ENCODE peak calls at places on chromosome 1, in six cellular contexts. N is CD8-positive, alpha-beta memory T cell; V is mammary epithelial cell; I is astrocyte; Q is left ventricle myocardium inferior; D is neuronal stem cell. T is an unnamed sample.

GRCh38 chr1:211606914-211607751 is 28.2 kb upstream of the SLC30A1 start:
- DNase-seq in D (no peak), I (no peak), Q (peak; percentile 31), N (peak; percentile 23), V (no peak), T (no peak)

GRCh38 chr1:43293896-43294760 is 6.7 kb upstream of the TIE1 start:
- DNase-seq in I (peak; percentile 73), V (peak; percentile 57), N (no peak), D (no peak), Q (no peak), T (peak; percentile 54)

GRCh38 chr1:54254055-54254454 is 54.1 kb downstream of the MRPL37 start:
- DNase-seq in D (no peak), Q (no peak), I (peak; percentile 58), V (peak; percentile 25), N (no peak), T (no peak)

GRCh38 chr1:31822766-31823165 is 6.9 kb upstream of the SPOCD1 start:
- DNase-seq in V (no peak), I (no peak), N (no peak), D (no peak), Q (no peak), T (no peak)

GRCh38 chr1:204102029-204102611 is 29.2 kb downstream of the SOX13 start:
- DNase-seq in D (no peak), V (no peak), I (no peak), N (no peak), Q (no peak), T (no peak)

GRCh38 chr1:209583408-209583807 is at the start of gene CAMK1G:
- DNase-seq in N (no peak), I (peak; percentile 53), D (peak; percentile 78), V (no peak), Q (no peak), T (peak; percentile 53)

GRCh38 chr1:239892602-239893001 is 199.1 kb upstream of the FMN2 start:
- DNase-seq in N (no peak), Q (no peak), D (no peak), I (no peak), V (no peak), T (no peak)

GRCh38 chr1:226649780-226650179 is 89.3 kb downstream of the ITPKB start:
- DNase-seq in V (no peak), N (peak; percentile 63), I (no peak), D (no peak), Q (peak; percentile 19), T (no peak)

GRCh38 chr1:234746798-234747196 is 136.8 kb upstream of the IRF2BP2 start:
- DNase-seq in N (no peak), I (no peak), Q (no peak), D (no peak), V (peak; percentile 92), T (no peak)

GRCh38 chr1:110672001-110672752 is 2.6 kb downstream of the KCNA3 start:
- DNase-seq in Q (no peak), V (no peak), N (peak; percentile 84), D (peak; percentile 33), I (no peak), T (no peak)

GRCh38 chr1:8396912-8397406 is 79.0 kb downstream of the SLC45A1 start:
- DNase-seq in V (peak; percentile 98), I (peak; percentile 100), N (no peak), Q (no peak), D (no peak), T (peak; percentile 99)

GRCh38 chr1:27031235-27032118 is 18.8 kb upstream of the TENT5B start:
- DNase-seq in N (no peak), D (no peak), Q (peak; percentile 79), I (peak; percentile 70), V (peak; percentile 86), T (peak; percentile 48)

GRCh38 chr1:24932284-24932683 is 2.2 kb upstream of the RUNX3 start:
- DNase-seq in V (no peak), D (peak; percentile 54), I (no peak), Q (peak; percentile 42), N (peak; percentile 64), T (no peak)

GRCh38 chr1:243575070-243575469 is 275.0 kb downstream of the AKT3 start:
- DNase-seq in I (peak; percentile 9), V (no peak), D (no peak), N (no peak), Q (no peak), T (no peak)

GRCh38 chr1:215282557-215282956 is 200.0 kb downstream of the KCNK2 start:
- DNase-seq in Q (no peak), I (peak; percentile 25), D (no peak), N (no peak), V (peak; percentile 30), T (no peak)

GRCh38 chr1:8687053-8687452 is 130.4 kb downstream of the RERE start:
- DNase-seq in N (no peak), V (no peak), I (no peak), Q (no peak), D (no peak), T (no peak)

DNA sequence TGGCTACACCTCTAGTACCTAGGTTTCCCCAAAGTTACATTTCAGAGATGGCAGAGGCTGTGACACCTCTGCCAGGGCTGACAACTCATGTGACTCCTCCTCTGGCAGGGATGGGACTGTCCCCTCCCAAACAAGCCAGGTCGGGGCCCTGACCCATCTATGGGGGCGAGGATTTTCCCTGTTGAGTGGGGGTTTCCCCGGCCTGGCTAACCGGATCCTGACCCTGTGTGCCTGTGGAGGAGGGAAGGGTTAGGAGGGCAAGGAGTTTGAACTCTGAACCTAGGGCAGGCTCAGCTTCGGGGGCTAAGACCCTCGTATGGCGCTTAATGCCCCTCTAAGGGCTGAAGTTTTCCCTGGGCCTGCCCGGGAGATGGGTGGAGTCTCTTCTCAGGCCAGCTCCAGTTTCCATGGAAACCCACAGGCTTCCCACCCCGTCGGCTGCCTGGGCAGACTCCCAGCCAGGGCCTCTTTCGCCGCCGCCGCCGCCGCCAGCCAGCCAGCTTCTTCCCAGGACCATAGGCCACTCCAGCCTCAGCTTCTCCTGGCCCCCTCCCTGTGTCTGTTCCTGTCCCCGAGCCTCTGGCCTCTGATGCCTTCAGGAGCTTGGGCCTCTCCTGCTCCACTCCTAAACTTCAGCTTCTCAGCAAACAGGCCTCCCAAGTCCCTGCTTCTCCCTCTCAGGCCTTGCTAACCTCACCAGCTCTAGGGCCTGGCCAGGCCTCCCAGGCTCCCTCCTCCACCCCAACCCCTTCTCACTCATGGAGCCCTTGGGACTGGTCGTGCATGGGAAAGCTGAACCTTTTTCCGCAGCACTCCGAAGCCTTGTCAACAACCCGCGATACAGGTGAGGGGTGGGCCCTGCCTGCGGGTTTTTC is at the start of gene BTBD19:
- DNase-seq in I (peak; percentile 84), Q (peak; percentile 88), V (no peak), N (peak; percentile 30), D (no peak), T (peak; percentile 88)
- H3K4me3 ChIP-seq in I (peak within 1 kb of the TSS; percentile 53), Q (peak within 1 kb of the TSS; percentile 61), V (no peak within 1 kb of the TSS), N (peak within 1 kb of the TSS; percentile 58), D (peak within 1 kb of the TSS; percentile 47), T (peak within 1 kb of the TSS; percentile 50)

DNA sequence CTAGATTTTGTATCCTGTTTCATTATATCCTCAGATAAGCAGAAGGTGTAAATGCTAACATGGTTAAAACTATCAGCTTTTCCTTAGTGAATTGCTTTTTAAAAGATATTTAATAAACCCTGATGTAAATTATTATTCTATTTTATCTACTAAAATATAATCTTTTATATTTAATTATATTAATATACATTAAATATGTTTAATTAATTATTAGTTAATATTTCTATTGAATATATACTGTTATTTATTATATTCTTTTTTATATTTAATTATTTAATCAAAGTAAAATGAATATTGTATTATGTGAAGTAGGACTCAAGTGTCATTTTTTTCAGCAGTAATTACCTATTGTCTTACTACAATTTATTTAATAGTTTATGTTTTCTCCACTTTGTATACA is 179.7 kb upstream of the ADGRL4 start:
- DNase-seq in D (no peak), Q (no peak), N (no peak), V (no peak), I (no peak), T (no peak)
- H3K36me3 ChIP-seq in D (no peaks in the 10 kb centered on the region), Q (no peaks in the 10 kb centered on the region), N (no peaks in the 10 kb centered on the region), V (no peaks in the 10 kb centered on the region), I (no peaks in the 10 kb centered on the region), T (no peaks in the 10 kb centered on the region)

DNA sequence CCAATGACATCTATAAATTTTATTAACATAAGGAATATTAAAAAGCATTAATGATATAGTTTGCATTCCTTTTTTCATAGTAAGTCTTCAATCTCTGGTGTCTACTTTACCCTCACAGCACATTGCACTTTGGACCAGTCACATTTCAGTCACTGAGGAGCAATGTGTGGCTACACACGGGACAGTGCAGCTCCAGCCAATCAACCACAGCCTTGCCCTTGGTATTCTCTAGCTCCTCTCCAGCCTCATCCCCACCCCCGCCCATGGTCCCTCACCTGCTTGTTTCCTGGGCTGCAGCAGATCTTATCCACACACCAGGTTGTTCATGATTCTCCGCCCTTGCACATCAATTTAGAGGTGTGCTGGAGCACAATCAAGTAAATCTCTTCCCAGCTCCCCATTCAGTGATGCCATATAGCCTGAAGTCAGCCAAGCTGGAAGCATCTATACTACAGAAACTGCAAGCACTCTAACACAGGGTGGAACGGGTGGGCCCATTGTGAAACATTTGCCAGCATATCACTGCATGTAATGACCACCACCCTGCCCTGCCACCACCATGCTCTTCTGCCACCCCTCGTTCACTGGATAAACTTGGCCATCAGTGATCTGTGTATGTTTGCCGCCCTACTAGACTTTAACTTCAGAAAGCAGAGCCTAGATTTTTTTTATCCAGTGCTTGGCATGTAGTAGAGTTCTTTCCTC is 93.0 kb upstream of the SLC44A3 start:
- DNase-seq in Q (no peak), V (peak; percentile 40), D (no peak), N (no peak), I (no peak), T (no peak)
- H3K27ac ChIP-seq in Q (no peak overlapping the region), V (peak overlapping the region; percentile 71), D (no peak overlapping the region), N (no peak overlapping the region), I (peak overlapping the region; percentile 47), T (peak overlapping the region; percentile 8)

DNA sequence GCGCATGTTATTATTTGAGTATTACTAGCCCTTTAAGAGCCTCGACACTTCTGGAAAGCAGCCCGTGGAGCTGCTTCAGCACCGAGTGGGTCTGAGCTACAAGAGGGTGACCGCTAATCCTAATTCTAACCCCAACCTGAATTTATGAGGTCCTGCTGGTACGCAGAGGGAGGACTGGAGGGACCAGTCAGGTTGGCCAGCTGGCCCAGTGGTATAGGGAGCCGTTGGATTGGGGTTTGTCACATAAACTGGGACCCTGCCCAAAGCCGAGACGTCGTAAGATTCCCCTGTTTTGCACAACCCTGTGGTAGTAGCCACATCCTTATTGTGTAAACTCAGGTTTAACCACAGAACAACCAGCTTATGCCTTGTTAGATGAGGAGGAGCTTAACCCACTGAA is 60.8 kb upstream of the F3 start:
- DNase-seq in Q (no peak), V (peak; percentile 81), N (no peak), I (peak; percentile 77), D (no peak), T (no peak)
- H3K4me3 ChIP-seq in Q (no peak overlapping the region), V (no peak overlapping the region), N (no peak overlapping the region), I (no peak overlapping the region), D (no peak overlapping the region), T (no peak overlapping the region)

GRCh38 chr1:11529330-11529729 is 50.4 kb downstream of the DISP3 start:
- DNase-seq in I (no peak), D (no peak), V (no peak), N (no peak), Q (no peak), T (no peak)
- H3K36me3 ChIP-seq in I (no peaks in the 10 kb centered on the region), D (peaks cover 1% of the 10 kb centered on the region), V (no peaks in the 10 kb centered on the region), N (no peaks in the 10 kb centered on the region), Q (no peaks in the 10 kb centered on the region), T (no peaks in the 10 kb centered on the region)